ENCODE peak calls at places on chromosome 14, in seven cellular contexts. One of them, this sample, is unnamed.

GRCh38 chr14:51638071-51638944 is 13.4 kb upstream of the FRMD6 start:
- DNase-seq in colonic mucosa: no peak
- DNase-seq in Peyer's patch: no peak
- DNase-seq in right lobe of liver: no peak
- DNase-seq in pancreas: no peak
- DNase-seq in heart right ventricle: no peak
- DNase-seq in lower lobe of right lung: no peak
- DNase-seq in this sample: no peak

GRCh38 chr14:92780444-92780843 is 13.7 kb upstream of the GOLGA5 start:
- DNase-seq in colonic mucosa: no peak
- DNase-seq in right lobe of liver: no peak
- DNase-seq in pancreas: no peak
- DNase-seq in heart right ventricle: no peak
- DNase-seq in lower lobe of right lung: no peak
- DNase-seq in Peyer's patch: no peak
- DNase-seq in this sample: no peak

GRCh38 chr14:87332001-87332400 is 661.0 kb downstream of the GALC start:
- DNase-seq in right lobe of liver: no peak
- DNase-seq in pancreas: no peak
- DNase-seq in lower lobe of right lung: no peak
- DNase-seq in heart right ventricle: no peak
- DNase-seq in colonic mucosa: no peak
- DNase-seq in Peyer's patch: no peak
- DNase-seq in this sample: no peak

GRCh38 chr14:88496414-88496813 is 58.4 kb downstream of the PTPN21 start:
- DNase-seq in Peyer's patch: no peak
- DNase-seq in lower lobe of right lung: no peak
- DNase-seq in heart right ventricle: no peak
- DNase-seq in colonic mucosa: no peak
- DNase-seq in right lobe of liver: no peak
- DNase-seq in pancreas: no peak
- DNase-seq in this sample: no peak

GRCh38 chr14:89143595-89143994 is 273.4 kb downstream of the FOXN3 start:
- DNase-seq in heart right ventricle: no peak
- DNase-seq in colonic mucosa: no peak
- DNase-seq in pancreas: no peak
- DNase-seq in right lobe of liver: no peak
- DNase-seq in lower lobe of right lung: no peak
- DNase-seq in Peyer's patch: no peak
- DNase-seq in this sample: no peak

GRCh38 chr14:68471029-68471963 is 321.6 kb downstream of the ZFP36L1 start:
- DNase-seq in lower lobe of right lung: no peak
- DNase-seq in colonic mucosa: no peak
- DNase-seq in right lobe of liver: no peak
- DNase-seq in heart right ventricle: no peak
- DNase-seq in Peyer's patch: no peak
- DNase-seq in pancreas: peak; percentile 83
- DNase-seq in this sample: no peak

GRCh38 chr14:69328765-69329164 is 68.8 kb downstream of the GALNT16 start:
- DNase-seq in pancreas: peak; percentile 6
- DNase-seq in heart right ventricle: no peak
- DNase-seq in colonic mucosa: no peak
- DNase-seq in Peyer's patch: peak; percentile 10
- DNase-seq in lower lobe of right lung: no peak
- DNase-seq in right lobe of liver: no peak
- DNase-seq in this sample: no peak

GRCh38 chr14:69424139-69424923 is 25.8 kb downstream of the SLC39A9 start:
- DNase-seq in lower lobe of right lung: no peak
- DNase-seq in pancreas: no peak
- DNase-seq in colonic mucosa: no peak
- DNase-seq in Peyer's patch: no peak
- DNase-seq in right lobe of liver: no peak
- DNase-seq in heart right ventricle: no peak
- DNase-seq in this sample: no peak

GRCh38 chr14:37585971-37586759 is 8.9 kb downstream of the FOXA1 start:
- DNase-seq in Peyer's patch: no peak
- DNase-seq in colonic mucosa: peak; percentile 52
- DNase-seq in heart right ventricle: no peak
- DNase-seq in right lobe of liver: no peak
- DNase-seq in pancreas: no peak
- DNase-seq in lower lobe of right lung: no peak
- DNase-seq in this sample: no peak

GRCh38 chr14:49581209-49581960 is 4.8 kb downstream of the RPS29 start:
- DNase-seq in lower lobe of right lung: no peak
- DNase-seq in Peyer's patch: no peak
- DNase-seq in colonic mucosa: no peak
- DNase-seq in right lobe of liver: no peak
- DNase-seq in pancreas: no peak
- DNase-seq in heart right ventricle: no peak
- DNase-seq in this sample: no peak

GRCh38 chr14:101017806-101018560 is 114.5 kb upstream of the RTL1 start:
- DNase-seq in lower lobe of right lung: no peak
- DNase-seq in Peyer's patch: no peak
- DNase-seq in colonic mucosa: peak; percentile 4
- DNase-seq in pancreas: no peak
- DNase-seq in heart right ventricle: no peak
- DNase-seq in right lobe of liver: no peak
- DNase-seq in this sample: no peak

GRCh38 chr14:70822706-70823185 is 13.4 kb upstream of the MAP3K9 start:
- DNase-seq in Peyer's patch: peak; percentile 81
- DNase-seq in pancreas: no peak
- DNase-seq in colonic mucosa: peak; percentile 46
- DNase-seq in right lobe of liver: peak; percentile 28
- DNase-seq in heart right ventricle: peak; percentile 34
- DNase-seq in lower lobe of right lung: peak; percentile 56
- DNase-seq in this sample: no peak

GRCh38 chr14:73778736-73779135 is 64.6 kb upstream of the PNMA1 start:
- DNase-seq in lower lobe of right lung: no peak
- DNase-seq in pancreas: no peak
- DNase-seq in right lobe of liver: no peak
- DNase-seq in heart right ventricle: no peak
- DNase-seq in colonic mucosa: no peak
- DNase-seq in Peyer's patch: no peak
- DNase-seq in this sample: no peak

GRCh38 chr14:73782623-73783022 is 68.4 kb upstream of the PNMA1 start:
- DNase-seq in right lobe of liver: no peak
- DNase-seq in lower lobe of right lung: no peak
- DNase-seq in colonic mucosa: no peak
- DNase-seq in heart right ventricle: no peak
- DNase-seq in pancreas: no peak
- DNase-seq in Peyer's patch: peak; percentile 21
- DNase-seq in this sample: no peak

GRCh38 chr14:73780391-73780790 is 66.2 kb upstream of the PNMA1 start:
- DNase-seq in colonic mucosa: no peak
- DNase-seq in lower lobe of right lung: no peak
- DNase-seq in right lobe of liver: no peak
- DNase-seq in pancreas: peak; percentile 15
- DNase-seq in Peyer's patch: peak; percentile 15
- DNase-seq in heart right ventricle: no peak
- DNase-seq in this sample: no peak

GRCh38 chr14:73783107-73783727 is 68.4 kb upstream of the PTGR2 start:
- DNase-seq in Peyer's patch: peak; percentile 38
- DNase-seq in lower lobe of right lung: no peak
- DNase-seq in right lobe of liver: peak; percentile 59
- DNase-seq in heart right ventricle: no peak
- DNase-seq in pancreas: no peak
- DNase-seq in colonic mucosa: no peak
- DNase-seq in this sample: no peak

DNA sequence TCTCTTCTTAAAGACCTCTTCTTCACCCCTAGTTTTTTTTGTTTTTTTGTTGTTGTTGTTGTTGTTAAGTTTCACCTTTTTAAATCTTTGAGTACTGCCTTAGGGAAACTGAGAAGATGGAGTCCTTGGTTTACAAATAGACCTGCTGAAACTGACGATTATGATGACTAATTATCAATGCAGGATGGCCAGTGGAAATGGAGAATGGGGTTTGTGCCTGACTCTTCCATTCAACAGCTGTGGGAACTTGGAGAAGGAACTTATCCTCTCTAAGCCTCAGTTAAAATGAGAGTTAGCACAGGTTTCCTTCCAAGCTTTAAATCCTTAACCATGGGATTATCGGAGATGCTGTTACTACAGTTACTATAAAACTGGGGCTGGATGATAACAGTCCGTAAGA is 66.7 kb upstream of the PNMA1 start:
- DNase-seq in colonic mucosa: no peak
- DNase-seq in heart right ventricle: no peak
- DNase-seq in lower lobe of right lung: no peak
- DNase-seq in right lobe of liver: no peak
- DNase-seq in pancreas: no peak
- DNase-seq in Peyer's patch: no peak
- DNase-seq in this sample: no peak
- H3K4me1 ChIP-seq in colonic mucosa: peaks cover 27% of the 10 kb centered on the region
- H3K4me1 ChIP-seq in heart right ventricle: peaks cover 86% of the 10 kb centered on the region
- H3K4me1 ChIP-seq in lower lobe of right lung: peaks cover 79% of the 10 kb centered on the region
- H3K4me1 ChIP-seq in right lobe of liver: peaks cover 38% of the 10 kb centered on the region
- H3K4me1 ChIP-seq in pancreas: peaks cover 32% of the 10 kb centered on the region
- H3K4me1 ChIP-seq in Peyer's patch: peaks cover 20% of the 10 kb centered on the region
- H3K4me1 ChIP-seq in this sample: peaks cover 80% of the 10 kb centered on the region

GRCh38 chr14:102541771-102542170 is 32.2 kb upstream of the ANKRD9 start:
- DNase-seq in Peyer's patch: no peak
- DNase-seq in colonic mucosa: no peak
- DNase-seq in right lobe of liver: no peak
- DNase-seq in pancreas: no peak
- DNase-seq in lower lobe of right lung: no peak
- DNase-seq in heart right ventricle: no peak
- DNase-seq in this sample: no peak

GRCh38 chr14:102544034-102544744 is 34.6 kb upstream of the ANKRD9 start:
- DNase-seq in right lobe of liver: no peak
- DNase-seq in lower lobe of right lung: no peak
- DNase-seq in colonic mucosa: no peak
- DNase-seq in heart right ventricle: no peak
- DNase-seq in Peyer's patch: no peak
- DNase-seq in pancreas: no peak
- DNase-seq in this sample: no peak

GRCh38 chr14:102544745-102545460 is 35.3 kb upstream of the ANKRD9 start:
- DNase-seq in colonic mucosa: peak; percentile 75
- DNase-seq in heart right ventricle: no peak
- DNase-seq in right lobe of liver: no peak
- DNase-seq in lower lobe of right lung: peak; percentile 62
- DNase-seq in pancreas: no peak
- DNase-seq in Peyer's patch: peak; percentile 90
- DNase-seq in this sample: no peak

GRCh38 chr14:102547067-102547466 is 37.5 kb upstream of the ANKRD9 start:
- DNase-seq in colonic mucosa: no peak
- DNase-seq in right lobe of liver: no peak
- DNase-seq in lower lobe of right lung: no peak
- DNase-seq in Peyer's patch: no peak
- DNase-seq in pancreas: no peak
- DNase-seq in heart right ventricle: no peak
- DNase-seq in this sample: no peak

GRCh38 chr14:102545461-102546265 is 36.1 kb upstream of the ANKRD9 start:
- DNase-seq in colonic mucosa: no peak
- DNase-seq in heart right ventricle: no peak
- DNase-seq in Peyer's patch: peak; percentile 72
- DNase-seq in right lobe of liver: no peak
- DNase-seq in pancreas: no peak
- DNase-seq in lower lobe of right lung: no peak
- DNase-seq in this sample: no peak
- TF ChIP-seq CTCF in colonic mucosa: no peak
- TF ChIP-seq CTCF in heart right ventricle: no peak
- TF ChIP-seq CTCF in Peyer's patch: no peak
- TF ChIP-seq CTCF in right lobe of liver: no peak
- TF ChIP-seq CTCF in pancreas: no peak
- TF ChIP-seq CTCF in lower lobe of right lung: no peak
- TF ChIP-seq CTCF in this sample: no peak

GRCh38 chr14:99579903-99580570 is 24.0 kb downstream of the CCDC85C start:
- DNase-seq in colonic mucosa: peak; percentile 81
- DNase-seq in right lobe of liver: no peak
- DNase-seq in pancreas: peak; percentile 75
- DNase-seq in lower lobe of right lung: peak; percentile 70
- DNase-seq in Peyer's patch: peak; percentile 87
- DNase-seq in heart right ventricle: no peak
- DNase-seq in this sample: no peak
- H3K27ac ChIP-seq in colonic mucosa: peak overlapping the region; percentile 45
- H3K27ac ChIP-seq in right lobe of liver: no peak overlapping the region
- H3K27ac ChIP-seq in pancreas: peak overlapping the region; percentile 81
- H3K27ac ChIP-seq in lower lobe of right lung: peak overlapping the region; percentile 79
- H3K27ac ChIP-seq in Peyer's patch: no peak overlapping the region
- H3K27ac ChIP-seq in heart right ventricle: peak overlapping the region; percentile 64
- H3K27ac ChIP-seq in this sample: peak overlapping the region; percentile 36

GRCh38 chr14:31968912-31969311 is 108.2 kb upstream of the ARHGAP5 start:
- DNase-seq in colonic mucosa: no peak
- DNase-seq in Peyer's patch: no peak
- DNase-seq in heart right ventricle: no peak
- DNase-seq in right lobe of liver: no peak
- DNase-seq in pancreas: no peak
- DNase-seq in lower lobe of right lung: no peak
- DNase-seq in this sample: no peak

GRCh38 chr14:31968107-31968810 is 108.8 kb upstream of the ARHGAP5 start:
- DNase-seq in lower lobe of right lung: no peak
- DNase-seq in right lobe of liver: no peak
- DNase-seq in Peyer's patch: no peak
- DNase-seq in pancreas: no peak
- DNase-seq in heart right ventricle: no peak
- DNase-seq in colonic mucosa: no peak
- DNase-seq in this sample: no peak

GRCh38 chr14:31967669-31967975 is 109.5 kb upstream of the ARHGAP5 start:
- DNase-seq in lower lobe of right lung: no peak
- DNase-seq in pancreas: no peak
- DNase-seq in colonic mucosa: no peak
- DNase-seq in Peyer's patch: no peak
- DNase-seq in right lobe of liver: no peak
- DNase-seq in heart right ventricle: no peak
- DNase-seq in this sample: no peak

GRCh38 chr14:31965735-31966598 is 111.1 kb upstream of the ARHGAP5 start:
- DNase-seq in colonic mucosa: no peak
- DNase-seq in heart right ventricle: no peak
- DNase-seq in right lobe of liver: peak; percentile 52
- DNase-seq in pancreas: no peak
- DNase-seq in Peyer's patch: no peak
- DNase-seq in lower lobe of right lung: no peak
- DNase-seq in this sample: no peak

DNA sequence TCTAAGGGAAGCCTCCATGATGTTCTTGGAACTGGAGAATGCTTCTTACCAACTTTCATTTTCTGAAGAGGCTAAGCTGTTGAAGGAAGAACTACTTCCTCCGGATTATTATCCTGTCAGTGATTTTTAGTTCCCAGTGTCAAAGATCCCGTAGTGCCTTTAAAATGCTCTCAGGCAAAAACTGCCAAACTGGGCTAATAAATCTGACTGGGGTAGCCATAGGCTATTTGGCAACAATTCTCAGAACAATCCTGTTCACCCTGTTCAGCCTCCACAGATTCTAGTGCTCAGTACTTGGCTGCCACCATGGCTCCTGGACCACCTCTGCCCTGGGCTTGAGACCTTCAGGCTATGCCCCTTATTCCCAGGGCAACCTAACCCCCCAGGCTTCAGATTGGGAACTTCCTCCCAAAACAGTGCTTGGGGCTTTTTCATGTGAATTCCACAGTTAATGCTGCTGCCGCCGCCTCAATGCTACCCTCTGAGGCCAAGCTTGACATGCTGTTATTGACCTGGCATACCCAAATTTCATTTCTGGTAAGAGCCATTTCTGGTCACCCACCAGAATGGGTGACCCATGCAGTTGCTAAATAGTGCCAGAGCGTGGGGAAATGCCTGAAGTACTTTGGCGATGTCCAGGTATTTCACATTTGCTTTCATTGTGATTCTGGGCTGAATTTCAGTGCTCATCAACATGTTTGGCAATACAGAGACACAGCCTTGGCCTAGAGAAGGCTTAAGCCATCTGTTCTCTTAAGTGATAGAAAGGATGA is 110.0 kb upstream of the ARHGAP5 start:
- DNase-seq in colonic mucosa: no peak
- DNase-seq in lower lobe of right lung: no peak
- DNase-seq in heart right ventricle: no peak
- DNase-seq in Peyer's patch: no peak
- DNase-seq in pancreas: no peak
- DNase-seq in right lobe of liver: no peak
- DNase-seq in this sample: no peak
- H3K4me1 ChIP-seq in colonic mucosa: peaks cover 8% of the 10 kb centered on the region
- H3K4me1 ChIP-seq in lower lobe of right lung: peaks cover 6% of the 10 kb centered on the region
- H3K4me1 ChIP-seq in heart right ventricle: peaks cover 46% of the 10 kb centered on the region
- H3K4me1 ChIP-seq in Peyer's patch: no peaks in the 10 kb centered on the region
- H3K4me1 ChIP-seq in pancreas: no peaks in the 10 kb centered on the region
- H3K4me1 ChIP-seq in right lobe of liver: no peaks in the 10 kb centered on the region
- H3K4me1 ChIP-seq in this sample: peaks cover 11% of the 10 kb centered on the region